ENCODE peak calls at places on chromosomes 11 and 22, in seven cellular contexts. N is left ventricle myocardium inferior, Y is HCT116, J is Peyer's patch, O is cardiac muscle cell, E is endodermal cell, X is esophagus squamous epithelium. K is an unnamed sample.

GRCh38 chr22:49894321-49895072 is 23.7 kb downstream of the ALG12 start:
- DNase-seq in X (no peak), J (no peak), Y (no peak), E (no peak), N (no peak), O (no peak), K (no peak)

GRCh38 chr11:14320020-14320419 is 39.0 kb downstream of the RRAS2 start:
- DNase-seq in Y (no peak), N (no peak), O (no peak), X (no peak), J (peak), E (no peak), K (no peak)

GRCh38 chr22:40401981-40402406 is 31.6 kb downstream of the SGSM3 start:
- DNase-seq in Y (no peak), N (no peak), X (no peak), O (no peak), E (no peak), J (no peak), K (no peak)

GRCh38 chr11:2549491-2549875 is 104.7 kb downstream of the KCNQ1 start:
- DNase-seq in E (peak), O (no peak), X (no peak), Y (no peak), J (no peak), N (no peak), K (no peak)

GRCh38 chr22:49543876-49544275 is 283.8 kb downstream of the BRD1 start:
- DNase-seq in O (no peak), J (no peak), E (no peak), N (no peak), Y (no peak), X (no peak), K (no peak)

GRCh38 chr11:93407777-93408401 is 77.3 kb downstream of the DEUP1 start:
- DNase-seq in J (no peak), E (no peak), N (no peak), Y (no peak), O (peak), X (no peak), K (no peak)

GRCh38 chr11:45073575-45074225 is 72.7 kb upstream of the PRDM11 start:
- DNase-seq in O (no peak), Y (no peak), N (no peak), J (peak), E (no peak), X (no peak), K (no peak)

GRCh38 chr11:30131535-30131934 is 99.3 kb upstream of the FSHB start:
- DNase-seq in Y (no peak), X (no peak), E (no peak), O (no peak), J (no peak), N (no peak), K (no peak)

GRCh38 chr22:32587449-32587848 is 112.8 kb downstream of the FBXO7 start:
- DNase-seq in J (no peak), N (no peak), Y (no peak), X (no peak), O (peak), E (no peak), K (peak)

GRCh38 chr22:37300551-37301017 is 18.3 kb downstream of the CYTH4 start:
- DNase-seq in J (peak), Y (no peak), N (no peak), O (no peak), E (no peak), X (no peak), K (no peak)

GRCh38 chr11:47950396-47950795 is 30.0 kb upstream of the PTPRJ start:
- DNase-seq in Y (no peak), O (peak), J (peak), X (no peak), E (no peak), N (no peak), K (no peak)

GRCh38 chr11:132627981-132628380 is 904.3 kb downstream of the OPCML start:
- DNase-seq in J (no peak), N (no peak), E (no peak), Y (no peak), X (no peak), O (no peak), K (no peak)

GRCh38 chr22:21044931-21045584 is 688 bp upstream of the LRRC74B start:
- DNase-seq in N (no peak), O (peak), X (no peak), E (no peak), J (no peak), Y (no peak), K (no peak)

GRCh38 chr11:10107522-10107921 is 186.5 kb downstream of the SBF2 start:
- DNase-seq in Y (no peak), N (no peak), E (no peak), J (no peak), X (no peak), O (no peak), K (no peak)

GRCh38 chr22:23522642-23523251 is 57.3 kb downstream of the IGLL1 start:
- DNase-seq in X (no peak), N (no peak), Y (no peak), O (peak), E (no peak), J (no peak), K (no peak)

GRCh38 chr11:117743121-117743815 is 53.7 kb downstream of the DSCAML1 start:
- DNase-seq in O (no peak), N (no peak), X (no peak), E (no peak), J (no peak), Y (no peak), K (no peak)

GRCh38 chr11:132472411-132473205 is 1059.7 kb downstream of the OPCML start:
- DNase-seq in X (no peak), Y (no peak), E (no peak), O (peak), J (no peak), N (no peak), K (no peak)

DNA sequence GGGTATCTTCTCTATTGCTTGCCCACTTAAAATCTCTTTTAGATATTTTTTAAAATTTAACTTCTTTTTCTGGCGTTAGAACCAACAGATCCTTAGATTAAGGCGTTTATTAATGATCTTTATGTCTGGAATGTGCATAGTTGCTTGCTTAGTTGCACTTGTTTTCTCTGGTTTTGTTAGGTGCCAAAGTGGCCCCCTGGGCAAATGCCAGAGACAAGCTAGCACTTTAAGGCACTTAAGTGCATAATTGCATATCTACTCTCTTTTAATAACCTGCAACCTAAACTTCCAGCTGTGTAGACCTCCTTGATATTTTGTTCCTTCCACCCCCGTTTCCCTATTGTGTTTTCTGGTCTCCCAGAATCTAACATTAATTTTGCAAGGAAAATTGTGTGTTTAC is 3.3 kb downstream of the RBM4 start:
- DNase-seq in X (no peak), E (no peak), J (no peak), Y (no peak), N (no peak), O (no peak), K (no peak)
- H3K27ac ChIP-seq in X (no peak), E (no peak), J (no peak), Y (no peak), N (peak), O (no peak), K (peak)

GRCh38 chr11:69913591-69914285 is 94.5 kb upstream of the FGF3 start:
- DNase-seq in E (peak), Y (no peak), X (no peak), O (no peak), N (peak), J (no peak), K (no peak)
- H3K27ac ChIP-seq in E (no peak), Y (peak), X (no peak), O (no peak), N (no peak), J (no peak), K (no peak)

GRCh38 chr11:8034604-8035224 is 46.3 kb upstream of the TUB start:
- DNase-seq in Y (no peak), N (no peak), X (no peak), J (no peak), O (no peak), E (no peak), K (peak)
- H3K27ac ChIP-seq in Y (no peak), N (peak), X (no peak), J (no peak), O (no peak), E (no peak), K (no peak)

GRCh38 chr11:66932543-66932942 is 25.6 kb downstream of the PC start:
- DNase-seq in X (no peak), Y (no peak), J (no peak), N (no peak), O (no peak), E (no peak), K (no peak)

GRCh38 chr11:66929753-66930152 is 28.4 kb downstream of the PC start:
- DNase-seq in Y (no peak), X (no peak), O (no peak), E (no peak), J (no peak), N (no peak), K (no peak)

GRCh38 chr11:66934971-66935779 is 23.0 kb downstream of the PC start:
- DNase-seq in Y (no peak), O (peak), N (no peak), X (no peak), J (no peak), E (no peak), K (no peak)

GRCh38 chr11:66936326-66936725 is 21.9 kb downstream of the PC start:
- DNase-seq in E (no peak), Y (no peak), X (no peak), J (no peak), O (peak), N (no peak), K (no peak)

GRCh38 chr11:66933508-66933907 is 24.7 kb downstream of the PC start:
- DNase-seq in O (peak), J (no peak), N (no peak), Y (no peak), X (no peak), E (no peak), K (no peak)
- H3K27ac ChIP-seq in O (no peak), J (no peak), N (no peak), Y (no peak), X (no peak), E (no peak), K (no peak)

DNA sequence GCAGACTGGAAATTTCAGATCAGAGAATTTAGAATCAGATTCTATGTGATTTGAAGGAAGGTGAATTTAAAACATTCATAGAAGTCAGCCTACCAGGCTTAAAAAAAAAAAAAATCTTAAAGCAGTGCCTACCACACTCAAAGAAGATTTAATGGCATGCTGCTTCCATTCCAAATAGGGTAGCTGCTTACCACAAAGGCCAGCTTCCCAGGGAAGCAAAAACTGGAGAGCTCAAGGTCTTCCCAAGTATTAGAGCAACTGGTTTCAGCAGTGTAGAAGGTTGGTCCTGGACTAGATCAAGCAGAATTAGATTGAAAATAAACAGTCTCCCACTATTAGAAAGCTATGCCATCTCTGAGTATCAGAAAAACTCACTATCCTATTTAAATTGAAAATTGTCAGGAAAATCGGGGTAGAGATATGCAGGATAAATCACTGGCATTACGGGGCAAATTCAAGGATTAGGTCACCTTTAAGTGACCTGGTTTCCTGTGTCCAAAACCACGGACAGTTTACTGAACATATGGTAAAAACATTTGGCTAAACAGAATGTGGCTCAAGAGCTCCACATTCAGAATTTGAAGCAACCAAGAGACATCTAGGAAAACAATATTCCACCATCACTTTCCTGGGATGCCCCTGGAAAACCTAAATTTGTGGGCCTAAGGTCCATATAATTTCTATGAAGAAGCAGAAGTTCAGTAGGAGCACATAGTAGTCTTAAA is 1.3 kb downstream of the C11orf42 start:
- DNase-seq in J (no peak), Y (no peak), E (no peak), X (no peak), O (no peak), N (no peak), K (no peak)
- H3K27ac ChIP-seq in J (no peak), Y (no peak), E (no peak), X (no peak), O (no peak), N (no peak), K (no peak)

DNA sequence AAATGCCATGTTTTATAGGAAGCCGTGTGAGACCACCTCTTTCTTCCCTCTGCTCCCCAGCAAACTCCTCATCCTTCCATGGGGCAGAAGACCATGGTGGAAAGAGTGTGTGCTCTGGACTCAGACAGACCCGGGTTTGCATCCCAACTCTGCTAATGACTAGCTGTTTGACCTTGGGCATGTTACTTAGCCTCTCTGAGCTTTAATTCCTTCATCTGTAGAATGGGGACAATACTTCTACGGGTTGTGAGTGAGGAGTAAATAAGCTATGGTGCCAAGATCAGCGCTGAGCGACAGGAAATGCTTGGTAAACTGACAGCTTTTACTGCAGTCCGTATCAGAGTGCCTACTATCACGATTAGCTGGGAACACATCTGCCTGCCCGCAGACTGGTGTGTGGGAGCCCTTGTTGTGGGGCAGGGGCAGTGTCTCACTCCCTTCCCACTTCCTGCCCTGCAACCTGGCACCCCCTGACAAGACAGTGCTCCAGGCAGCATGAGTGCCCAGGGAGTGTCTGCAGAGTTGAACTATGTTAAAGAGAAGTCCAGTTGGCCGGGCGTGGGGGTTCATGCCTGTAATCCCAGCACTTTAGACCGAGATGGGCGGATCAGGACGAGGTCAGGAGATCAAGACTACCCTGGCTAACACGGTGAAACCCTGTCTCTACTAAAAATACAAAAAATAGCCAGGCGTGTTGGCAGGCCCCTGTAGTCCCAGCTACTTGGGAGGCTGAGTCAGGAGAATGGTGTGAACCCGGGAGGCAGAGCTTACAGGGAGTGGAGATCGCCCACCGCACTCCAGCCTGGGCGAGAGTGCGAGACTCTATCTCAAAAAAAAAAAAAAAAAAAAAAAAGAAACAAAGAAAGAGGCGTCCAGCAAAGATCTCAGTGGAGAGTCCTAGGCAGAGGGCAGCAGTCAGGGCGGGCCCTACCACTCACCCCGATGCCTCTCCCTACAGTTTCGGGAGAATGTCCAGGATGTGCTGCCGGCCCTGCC is 2.2 kb downstream of the SEC14L2 start:
- DNase-seq in X (no peak), J (no peak), N (no peak), Y (no peak), E (no peak), O (no peak), K (no peak)
- H3K27ac ChIP-seq in X (peak), J (no peak), N (no peak), Y (no peak), E (no peak), O (no peak), K (no peak)

DNA sequence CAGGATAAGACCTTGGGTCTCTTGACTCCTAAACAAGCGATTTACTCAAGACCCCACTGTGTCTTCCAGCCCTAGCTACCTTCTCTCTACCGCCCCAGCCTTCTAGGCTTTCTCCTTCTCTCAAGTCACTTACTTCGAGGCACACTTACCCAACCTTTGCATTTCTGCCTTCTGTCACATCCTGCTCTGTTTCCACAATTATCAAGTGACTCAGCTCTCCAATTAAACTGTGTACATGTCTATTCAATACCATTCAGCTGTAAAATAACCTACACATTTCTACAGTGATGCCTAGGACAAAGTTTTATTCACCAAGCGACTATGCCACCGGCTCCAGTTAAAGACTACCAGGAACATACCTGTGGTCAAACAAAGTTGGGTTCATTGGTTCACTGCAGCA is 69.0 kb downstream of the LARGE1 start:
- DNase-seq in E (no peak), X (no peak), O (no peak), Y (no peak), N (no peak), J (no peak), K (no peak)
- H3K27ac ChIP-seq in E (no peak), X (no peak), O (no peak), Y (no peak), N (peak), J (no peak), K (no peak)

GRCh38 chr11:87425391-87425790 is 387.7 kb downstream of the TMEM135 start:
- DNase-seq in J (no peak), Y (no peak), X (no peak), O (no peak), E (no peak), N (no peak), K (no peak)
- H3K27ac ChIP-seq in J (no peak), Y (no peak), X (no peak), O (no peak), E (no peak), N (no peak), K (no peak)

K was measured in right atrium auricular region.